ENCODE peak calls at places on chromosome 12, in ten cellular contexts. W is breast epithelium; H is frontal cortex; Z is naive thymus-derived CD8-positive, alpha-beta T cell; S is brain microvascular endothelial cell; J is CD4-positive, CD25-positive, alpha-beta regulatory T cell; V is SHP77; A is EH; Y is D341Med; G is tibial artery. O is an unnamed sample.

GRCh38 chr12:60926256-60926655 is 1330.4 kb downstream of the SLC16A7 start:
- DNase-seq in W (no peak), H (no peak), Z (no peak), S (no peak), J (no peak), V (no peak), A (no peak), Y (no peak), G (no peak), O (no peak)

GRCh38 chr12:47251919-47252318 is 172.2 kb upstream of the AMIGO2 start:
- DNase-seq in W (no peak), H (no peak), Z (no peak), S (no peak), J (no peak), V (no peak), A (no peak), Y (no peak), G (no peak), O (no peak)

GRCh38 chr12:92270501-92270900 is 124.9 kb upstream of the BTG1 start:
- DNase-seq in W (no peak), H (no peak), Z (no peak), S (no peak), J (no peak), V (no peak), A (peak), Y (no peak), G (no peak), O (no peak)

GRCh38 chr12:39988574-39988973 is 117.3 kb downstream of the SLC2A13 start:
- DNase-seq in W (no peak), H (no peak), Z (no peak), S (no peak), J (no peak), V (no peak), A (no peak), Y (no peak), G (no peak), O (no peak)

GRCh38 chr12:46304080-46304479 is 35.2 kb upstream of the SLC38A1 start:
- DNase-seq in W (no peak), H (no peak), Z (no peak), S (no peak), J (no peak), V (no peak), A (peak), Y (no peak), G (no peak), O (no peak)

GRCh38 chr12:94099191-94099983 is 49.0 kb upstream of the PLXNC1 start:
- DNase-seq in W (no peak), H (no peak), Z (no peak), S (peak), J (no peak), V (peak), A (peak), Y (no peak), G (no peak), O (no peak)

GRCh38 chr12:531951-532585 is 72.3 kb downstream of the B4GALNT3 start:
- DNase-seq in W (no peak), H (no peak), Z (no peak), S (no peak), J (no peak), V (no peak), A (peak), Y (no peak), G (no peak), O (no peak)

GRCh38 chr12:75823475-75823874 is 208.1 kb downstream of the PHLDA1 start:
- DNase-seq in W (no peak), H (no peak), Z (no peak), S (no peak), J (no peak), V (no peak), A (peak), Y (no peak), G (no peak), O (no peak)

GRCh38 chr12:64450711-64451486 is 1.0 kb upstream of the TBK1 start:
- DNase-seq in W (no peak), H (no peak), Z (no peak), S (peak), J (no peak), V (peak), A (peak), Y (peak), G (no peak), O (no peak)

GRCh38 chr12:26156201-26156871 is 31.5 kb upstream of the BHLHE41 start:
- DNase-seq in W (no peak), H (no peak), Z (no peak), S (no peak), J (no peak), V (no peak), A (no peak), Y (no peak), G (no peak), O (no peak)

GRCh38 chr12:69620077-69620476 is 9.4 kb upstream of the LRRC10 start:
- DNase-seq in W (no peak), H (no peak), Z (no peak), S (no peak), J (no peak), V (no peak), A (no peak), Y (no peak), G (no peak), O (no peak)

GRCh38 chr12:104219361-104219892 is 3.8 kb downstream of the TXNRD1 start:
- DNase-seq in W (no peak), H (no peak), Z (no peak), S (peak), J (no peak), V (peak), A (peak), Y (no peak), G (no peak), O (no peak)

GRCh38 chr12:128323526-128323925 is 56.6 kb downstream of the TMEM132C start:
- DNase-seq in W (no peak), H (no peak), Z (no peak), S (no peak), J (no peak), V (no peak), A (no peak), Y (no peak), G (no peak), O (no peak)

GRCh38 chr12:32568241-32568640 is 110.9 kb upstream of the DNM1L start:
- DNase-seq in W (no peak), H (peak), Z (no peak), S (peak), J (no peak), V (no peak), A (peak), Y (no peak), G (no peak), O (no peak)

GRCh38 chr12:121038861-121039654 is at the start of gene OASL:
- DNase-seq in W (no peak), H (peak), Z (peak), S (no peak), J (peak), V (no peak), A (peak), Y (no peak), G (peak), O (peak)

O was measured in CD4-positive, alpha-beta T cell.